ENCODE peak calls at places on chromosomes 6 and 20, in four cellular contexts. J is cardiac muscle cell, W is fibroblast of pulmonary artery, Y is fibroblast of the aortic adventitia. F is an unnamed sample.

GRCh38 chr20:15610700-15611277 is 962.5 kb downstream of the KIF16B start:
- DNase-seq in J (no peak), W (no peak), Y (no peak), F (no peak)

GRCh38 chr6:56713285-56713684 is 70.6 kb upstream of the DST start:
- DNase-seq in Y (peak; percentile 82), W (peak; percentile 78), J (no peak), F (peak; percentile 85)

GRCh38 chr6:27836783-27837635 is 75.2 kb downstream of the OR2B2 start:
- DNase-seq in J (peak; percentile 83), Y (peak; percentile 90), W (peak; percentile 89), F (peak; percentile 95)

GRCh38 chr6:142756215-142756630 is 188.8 kb downstream of the HIVEP2 start:
- DNase-seq in W (peak; percentile 48), Y (peak; percentile 71), J (peak; percentile 36), F (peak; percentile 41)

GRCh38 chr6:107491059-107491609 is 1.2 kb downstream of the SOBP start:
- DNase-seq in W (peak; percentile 63), Y (peak; percentile 59), J (peak; percentile 78), F (peak; percentile 50)

GRCh38 chr20:51076841-51077543 is 54.1 kb upstream of the KCNG1 start:
- DNase-seq in Y (no peak), W (no peak), J (no peak), F (no peak)

GRCh38 chr6:167153523-167153959 is 4.2 kb downstream of the GPR31 start:
- DNase-seq in Y (peak; percentile 17), J (no peak), W (peak; percentile 51), F (peak; percentile 25)

GRCh38 chr6:140636698-140637402 is 1262.4 kb upstream of the CITED2 start:
- DNase-seq in Y (no peak), W (peak; percentile 11), J (peak; percentile 72), F (no peak)

GRCh38 chr6:88008821-88009220 is 38.8 kb upstream of the SPACA1 start:
- DNase-seq in Y (no peak), J (no peak), W (no peak), F (peak; percentile 34)

GRCh38 chr20:58046311-58046710 is 182.1 kb downstream of the ANKRD60 start:
- DNase-seq in J (no peak), W (no peak), Y (no peak), F (no peak)

GRCh38 chr6:68139130-68139529 is 496.0 kb upstream of the ADGRB3 start:
- DNase-seq in W (no peak), Y (no peak), J (no peak), F (no peak)

GRCh38 chr6:113185299-113185698 is 671.8 kb upstream of the MARCKS start:
- DNase-seq in Y (peak; percentile 36), W (peak; percentile 29), J (no peak), F (no peak)

GRCh38 chr20:60262967-60263603 is 304.9 kb downstream of the CDH26 start:
- DNase-seq in Y (peak; percentile 7), J (peak; percentile 25), W (no peak), F (peak; percentile 27)

DNA sequence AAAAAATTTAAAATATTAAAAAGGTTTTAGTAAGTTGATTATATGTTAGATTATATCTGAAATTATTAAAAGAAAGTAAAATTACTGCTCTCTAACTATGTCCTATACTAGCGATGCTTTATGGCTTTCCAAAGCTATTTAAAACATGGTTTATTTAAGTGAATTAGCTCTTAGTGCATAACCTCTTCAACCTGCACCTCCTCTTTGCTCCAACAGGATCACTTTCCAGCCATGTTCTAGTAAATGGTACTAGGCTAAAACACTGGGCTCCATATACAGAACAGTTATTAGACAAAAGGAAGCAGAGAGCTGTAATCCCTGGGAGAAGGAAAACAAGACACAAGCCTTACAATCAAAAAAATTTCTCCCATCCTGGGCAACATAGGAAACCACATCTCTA is 314.9 kb upstream of the ECI2 start:
- DNase-seq in J (no peak), W (no peak), Y (no peak), F (no peak)
- TF ChIP-seq CTCF in J (no peak), W (no peak), Y (no peak), F (no peak)

DNA sequence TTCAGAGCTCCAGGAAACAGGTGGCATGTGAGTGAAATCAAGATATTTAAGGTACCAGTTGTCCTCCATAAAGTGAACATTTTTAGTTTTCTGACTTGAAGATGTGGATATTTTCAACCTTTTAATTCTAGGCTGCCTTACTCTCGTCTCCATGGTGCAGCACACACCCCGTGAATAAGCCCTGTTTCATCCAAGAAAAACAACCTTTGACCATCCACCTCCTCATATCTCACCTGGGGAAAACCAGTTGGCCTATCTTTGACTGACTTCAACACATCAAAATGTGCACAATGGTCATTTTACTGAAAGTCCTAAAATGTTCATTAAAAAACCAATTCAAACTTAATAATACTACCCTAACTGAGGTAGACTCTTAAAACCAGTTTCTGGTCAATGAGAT is 73.8 kb upstream of the CD2AP start:
- DNase-seq in J (no peak), Y (no peak), W (no peak), F (no peak)
- H3K4me3 ChIP-seq in J (no peak overlapping the region), Y (no peak overlapping the region), W (no peak overlapping the region), F (no peak overlapping the region)

GRCh38 chr20:32006841-32007786 is 3.1 kb upstream of the CCM2L start:
- DNase-seq in Y (no peak), J (no peak), W (no peak), F (no peak)

GRCh38 chr20:32003325-32003724 is 6.9 kb upstream of the CCM2L start:
- DNase-seq in W (no peak), J (no peak), Y (no peak), F (no peak)

GRCh38 chr20:32006053-32006452 is 4.2 kb upstream of the CCM2L start:
- DNase-seq in W (no peak), Y (no peak), J (no peak), F (no peak)

GRCh38 chr20:32007787-32008616 is 2.2 kb upstream of the CCM2L start:
- DNase-seq in Y (no peak), J (no peak), W (peak; percentile 49), F (no peak)

DNA sequence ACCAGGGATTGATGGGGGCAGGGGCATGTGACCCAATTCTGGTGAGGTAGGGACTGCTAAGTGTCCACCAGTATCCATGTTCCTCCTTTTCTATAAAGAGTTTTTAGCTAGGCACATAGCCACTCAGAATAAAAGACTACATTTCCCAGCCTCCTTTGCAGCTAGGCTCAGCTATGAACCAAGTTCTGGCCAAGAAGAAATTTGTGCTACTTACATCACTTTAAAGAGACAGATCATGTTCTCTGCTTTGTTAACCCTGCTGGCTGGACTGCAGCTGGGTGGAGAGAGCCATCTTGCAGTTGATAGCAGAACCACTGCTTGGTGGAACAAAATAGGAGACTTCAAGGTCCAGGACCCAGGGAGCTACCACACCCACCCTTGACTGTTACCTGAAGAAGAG is 5.3 kb upstream of the CCM2L start:
- DNase-seq in Y (peak; percentile 32), J (no peak), W (peak; percentile 33), F (peak; percentile 32)
- TF ChIP-seq CTCF in Y (no peak), J (no peak), W (no peak), F (no peak)

GRCh38 chr20:55528482-55528881 is 476.8 kb downstream of the CBLN4 start:
- DNase-seq in W (no peak), Y (no peak), J (no peak), F (no peak)
- H3K4me3 ChIP-seq in W (no peak overlapping the region), Y (no peak overlapping the region), J (no peak overlapping the region), F (no peak overlapping the region)

GRCh38 chr20:64099880-64100565 is 7.3 kb downstream of the NPBWR2 start:
- DNase-seq in Y (no peak), W (no peak), J (no peak), F (no peak)
- TF ChIP-seq CTCF in Y (no peak), W (no peak), J (no peak), F (no peak)

DNA sequence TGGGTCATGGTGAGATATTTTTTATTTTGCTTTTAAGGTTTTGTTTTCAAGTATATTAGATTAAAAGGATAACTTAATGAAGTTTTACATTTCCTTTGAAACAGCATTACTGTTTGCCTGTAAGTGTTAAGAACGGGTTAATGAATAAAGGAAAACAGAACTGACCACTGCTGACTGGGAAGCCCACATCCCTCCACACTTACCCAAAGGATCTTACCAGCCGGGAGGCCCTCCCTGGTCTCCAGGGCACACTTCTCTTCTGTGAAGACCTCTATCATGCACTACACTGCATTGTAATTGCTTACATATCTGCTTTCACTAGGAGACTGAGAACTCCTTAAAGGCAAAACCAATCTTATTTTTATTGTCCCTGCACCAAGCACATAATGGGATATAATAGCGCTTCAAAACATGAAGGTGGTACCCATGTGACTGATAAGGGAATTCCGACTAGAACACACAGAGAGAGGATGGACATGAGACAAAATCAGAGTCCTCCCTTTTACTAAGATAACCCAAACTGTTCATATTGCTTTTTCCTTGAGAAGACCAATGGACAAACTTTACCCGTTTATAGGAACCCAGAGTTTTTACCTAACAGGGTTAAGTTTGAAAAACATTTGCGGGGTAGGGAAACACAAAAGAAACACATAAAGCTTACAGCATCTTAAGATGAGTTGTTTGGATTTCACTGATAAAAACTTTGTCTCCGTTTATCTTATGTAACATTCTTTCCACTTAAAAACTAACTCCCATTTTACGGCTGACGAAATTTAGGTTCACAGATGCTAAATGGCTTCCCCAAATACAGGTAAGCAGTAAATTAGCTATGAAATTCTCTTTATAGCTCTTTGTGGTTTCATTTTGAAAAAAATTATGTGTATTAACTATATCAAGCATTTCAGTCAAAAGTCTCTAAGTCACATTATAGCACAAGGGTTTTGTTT is 8.7 kb downstream of the EZR start:
- DNase-seq in W (no peak), J (no peak), Y (no peak), F (no peak)
- H3K4me3 ChIP-seq in W (no peak overlapping the region), J (no peak overlapping the region), Y (no peak overlapping the region), F (no peak overlapping the region)

GRCh38 chr20:44109951-44110361 is 77.0 kb downstream of the JPH2 start:
- DNase-seq in Y (peak; percentile 79), W (peak; percentile 42), J (no peak), F (no peak)
- TF ChIP-seq CTCF in Y (peak; percentile 41), W (peak; percentile 36), J (peak; percentile 54), F (peak; percentile 23)

GRCh38 chr20:3071266-3071609 is 182 bp upstream of the OXT start:
- DNase-seq in W (no peak), J (no peak), Y (no peak), F (no peak)
- H3K4me3 ChIP-seq in W (no peak overlapping the region), J (no peak overlapping the region), Y (no peak overlapping the region), F (no peak overlapping the region)

DNA sequence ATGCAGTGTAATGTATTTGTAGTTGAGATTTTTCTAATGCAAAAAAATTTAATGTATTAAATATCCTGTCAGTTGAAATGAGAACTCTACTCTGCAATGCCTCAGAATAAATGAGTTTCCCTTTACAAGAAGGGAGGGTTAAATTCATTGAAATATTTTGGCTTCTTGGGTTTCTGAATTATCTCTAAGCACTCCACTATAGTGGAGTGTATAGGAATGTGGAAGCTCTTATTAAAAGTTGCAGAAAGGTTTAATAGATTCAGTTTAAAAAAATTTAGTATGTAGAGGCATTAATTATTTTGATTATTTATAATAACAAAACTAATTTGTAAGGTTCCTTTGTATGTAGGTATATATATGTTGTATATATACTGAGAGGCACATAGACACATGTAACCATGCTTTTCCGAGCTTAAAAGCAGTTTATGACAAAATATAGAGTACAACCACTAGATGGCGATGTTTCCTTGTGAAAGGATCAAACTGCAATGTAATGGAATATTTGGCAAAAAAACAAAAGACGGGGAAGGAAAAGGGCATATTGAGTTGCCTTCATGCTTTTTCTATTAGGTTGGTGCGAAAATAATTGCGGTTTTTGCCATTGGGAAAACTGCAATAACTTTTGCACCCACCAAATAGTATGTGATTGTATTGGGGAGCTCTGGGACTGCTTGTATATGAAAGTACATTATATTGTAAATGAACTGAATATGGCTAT is 144.2 kb downstream of the MYO6 start:
- DNase-seq in W (peak; percentile 90), J (peak; percentile 83), Y (peak; percentile 88), F (peak; percentile 84)
- TF ChIP-seq CTCF in W (peak; percentile 61), J (peak; percentile 58), Y (peak; percentile 66), F (peak; percentile 69)

DNA sequence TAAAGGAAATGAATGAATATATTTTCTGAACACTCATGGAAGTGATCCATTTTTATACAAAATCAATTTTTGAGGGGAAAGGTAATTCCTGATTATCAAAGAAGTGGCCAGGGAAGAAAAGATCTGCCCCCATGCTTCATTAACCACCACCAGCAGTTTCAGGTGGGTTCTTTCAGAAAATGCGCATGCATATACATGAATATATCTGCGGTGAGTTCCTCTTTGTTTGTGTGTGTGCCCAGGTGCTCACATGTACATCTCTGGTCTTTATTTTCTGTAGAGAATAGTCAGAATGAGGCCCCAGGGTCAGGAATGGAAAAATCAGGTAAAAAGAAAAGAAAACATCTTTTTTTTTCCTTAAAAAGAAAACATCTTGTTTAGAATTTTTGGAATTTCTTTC is 88.4 kb downstream of the SGK1 start:
- DNase-seq in Y (no peak), J (no peak), W (no peak), F (no peak)
- H3K4me3 ChIP-seq in Y (no peak overlapping the region), J (no peak overlapping the region), W (no peak overlapping the region), F (no peak overlapping the region)